ENCODE peak calls at places on chromosomes 6 and 20, in nine cellular contexts. M, J, R, P, S, V, A, H and F are unnamed samples.

GRCh38 chr20:50427740-50428462 is 82.3 kb upstream of the PTPN1 start:
- DNase-seq in M (peak), J (no peak), R (peak), P (no peak), S (no peak), V (no peak), A (no peak), H (no peak), F (no peak)

GRCh38 chr20:45372646-45373352 is 5.3 kb downstream of the TP53TG5 start:
- DNase-seq in M (peak), J (no peak), R (peak), P (no peak), S (no peak), V (no peak), A (peak), H (no peak), F (no peak)

GRCh38 chr6:169886631-169887227 is 135.3 kb downstream of the ERMARD start:
- DNase-seq in M (no peak), J (peak), R (no peak), P (no peak), S (no peak), V (no peak), A (no peak), H (no peak), F (no peak)

GRCh38 chr6:108684809-108685329 is 124.2 kb downstream of the FOXO3 start:
- DNase-seq in M (no peak), J (no peak), R (no peak), P (peak), S (no peak), V (no peak), A (no peak), H (no peak), F (peak)

GRCh38 chr6:47413752-47414516 is 63.7 kb upstream of the CD2AP start:
- DNase-seq in M (no peak), J (no peak), R (peak), P (peak), S (peak), V (peak), A (peak), H (peak), F (peak)

GRCh38 chr6:152185158-152185574 is 377.7 kb downstream of the ESR1 start:
- DNase-seq in M (no peak), J (no peak), R (no peak), P (no peak), S (no peak), V (no peak), A (no peak), H (no peak), F (no peak)

GRCh38 chr6:52233975-52234823 is 10.1 kb downstream of the IL17F start:
- DNase-seq in M (peak), J (no peak), R (peak), P (peak), S (peak), V (no peak), A (peak), H (no peak), F (peak)

GRCh38 chr20:35637266-35637665 is 21.6 kb downstream of the SPAG4 start:
- DNase-seq in M (no peak), J (no peak), R (no peak), P (no peak), S (no peak), V (no peak), A (no peak), H (no peak), F (no peak)

GRCh38 chr20:40293740-40294139 is 395.3 kb downstream of the MAFB start:
- DNase-seq in M (no peak), J (no peak), R (no peak), P (no peak), S (no peak), V (no peak), A (no peak), H (no peak), F (no peak)

GRCh38 chr6:107083921-107084320 is 31.4 kb downstream of the BEND3 start:
- DNase-seq in M (no peak), J (no peak), R (no peak), P (no peak), S (no peak), V (no peak), A (no peak), H (no peak), F (no peak)

GRCh38 chr20:51950926-51951325 is 148.6 kb upstream of the SALL4 start:
- DNase-seq in M (no peak), J (no peak), R (no peak), P (no peak), S (no peak), V (no peak), A (no peak), H (no peak), F (no peak)

GRCh38 chr6:11043552-11043960 is 549 bp downstream of the ELOVL2 start:
- DNase-seq in M (no peak), J (peak), R (no peak), P (no peak), S (peak), V (no peak), A (no peak), H (no peak), F (no peak)

GRCh38 chr20:32968833-32969241 is 35.4 kb downstream of the SUN5 start:
- DNase-seq in M (no peak), J (peak), R (peak), P (no peak), S (peak), V (no peak), A (no peak), H (no peak), F (no peak)

GRCh38 chr6:357261-357790 is 34.2 kb upstream of the IRF4 start:
- DNase-seq in M (no peak), J (no peak), R (no peak), P (no peak), S (no peak), V (no peak), A (no peak), H (no peak), F (no peak)

GRCh38 chr6:167524720-167525119 is 199.8 kb downstream of the TTLL2 start:
- DNase-seq in M (no peak), J (no peak), R (no peak), P (no peak), S (no peak), V (no peak), A (no peak), H (no peak), F (no peak)

GRCh38 chr20:50547956-50548355 is 37.8 kb downstream of the PTPN1 start:
- DNase-seq in M (no peak), J (no peak), R (no peak), P (no peak), S (no peak), V (no peak), A (no peak), H (no peak), F (no peak)

GRCh38 chr20:61361501-61361900 is 109.4 kb downstream of the CDH4 start:
- DNase-seq in M (no peak), J (no peak), R (no peak), P (no peak), S (no peak), V (no peak), A (no peak), H (no peak), F (no peak)

GRCh38 chr6:134065706-134066105 is 13.3 kb upstream of the SLC2A12 start:
- DNase-seq in M (no peak), J (no peak), R (no peak), P (peak), S (no peak), V (no peak), A (no peak), H (no peak), F (no peak)